ENCODE peak calls at places on chromosomes 5 and 9, in six cellular contexts. E, Q, J, R, U and C are unnamed samples.

GRCh38 chr5:60700347-60700815 is 415 bp upstream of the DEPDC1B start:
- DNase-seq in E (no peak), U (no peak), Q (no peak), J (no peak), R (peak), C (no peak)

GRCh38 chr5:39423331-39423751 is 1.4 kb downstream of the DAB2 start:
- DNase-seq in J (peak), E (no peak), Q (no peak), R (no peak), U (peak), C (no peak)

GRCh38 chr5:112308608-112309007 is 110.5 kb downstream of the EPB41L4A start:
- DNase-seq in J (no peak), E (no peak), Q (no peak), R (no peak), U (no peak), C (no peak)

GRCh38 chr9:38313421-38313820 is 79.1 kb upstream of the ALDH1B1 start:
- DNase-seq in R (no peak), J (no peak), U (no peak), Q (no peak), E (no peak), C (no peak)

GRCh38 chr9:109513871-109514270 is 15.8 kb upstream of the PTPN3 start:
- DNase-seq in R (no peak), Q (no peak), J (no peak), U (no peak), E (no peak), C (no peak)

GRCh38 chr9:6715755-6716643 is 41.8 kb upstream of the KDM4C start:
- DNase-seq in R (no peak), U (peak), E (peak), J (peak), Q (peak), C (no peak)

GRCh38 chr9:136011703-136012496 is 50.7 kb upstream of the UBAC1 start:
- DNase-seq in E (no peak), J (peak), U (peak), R (peak), Q (no peak), C (peak)

GRCh38 chr9:98378206-98379193 is 123.1 kb upstream of the TBC1D2 start:
- DNase-seq in E (no peak), R (no peak), J (no peak), Q (no peak), U (no peak), C (no peak)